ENCODE peak calls at places on chromosomes 6 and 20, in six cellular contexts. One of them, this sample, is unnamed. For H3K9me3, the result is how much of the 10 kb centered on the place peaks cover.

GRCh38 chr6:132020138-132020551 is 69.0 kb upstream of the CCN2 start:
- DNase-seq in sigmoid colon: peak
- DNase-seq in transverse colon: no peak
- DNase-seq in upper lobe of left lung: no peak
- DNase-seq in breast epithelium: peak
- DNase-seq in GM12878: no peak
- DNase-seq in this sample: no peak

GRCh38 chr6:139308936-139309603 is 17.3 kb upstream of the TXLNB start:
- DNase-seq in sigmoid colon: peak
- DNase-seq in transverse colon: peak
- DNase-seq in upper lobe of left lung: no peak
- DNase-seq in breast epithelium: no peak
- DNase-seq in GM12878: no peak
- DNase-seq in this sample: no peak

GRCh38 chr20:50484271-50484976 is 25.8 kb upstream of the PTPN1 start:
- DNase-seq in sigmoid colon: no peak
- DNase-seq in transverse colon: no peak
- DNase-seq in upper lobe of left lung: no peak
- DNase-seq in breast epithelium: no peak
- DNase-seq in GM12878: no peak
- DNase-seq in this sample: no peak

GRCh38 chr6:46419576-46420002 is 71.7 kb downstream of the RCAN2 start:
- DNase-seq in sigmoid colon: peak
- DNase-seq in transverse colon: peak
- DNase-seq in upper lobe of left lung: no peak
- DNase-seq in breast epithelium: peak
- DNase-seq in GM12878: peak
- DNase-seq in this sample: no peak

GRCh38 chr6:167588920-167589614 is 237.6 kb upstream of the AFDN start:
- DNase-seq in sigmoid colon: peak
- DNase-seq in transverse colon: no peak
- DNase-seq in upper lobe of left lung: peak
- DNase-seq in breast epithelium: peak
- DNase-seq in GM12878: no peak
- DNase-seq in this sample: no peak

GRCh38 chr6:108795122-108795521 is 53.1 kb upstream of the ARMC2 start:
- DNase-seq in sigmoid colon: no peak
- DNase-seq in transverse colon: no peak
- DNase-seq in upper lobe of left lung: no peak
- DNase-seq in breast epithelium: no peak
- DNase-seq in GM12878: no peak
- DNase-seq in this sample: no peak

GRCh38 chr6:157873735-157874344 is 50.8 kb downstream of the SNX9 start:
- DNase-seq in sigmoid colon: peak
- DNase-seq in transverse colon: peak
- DNase-seq in upper lobe of left lung: no peak
- DNase-seq in breast epithelium: peak
- DNase-seq in GM12878: peak
- DNase-seq in this sample: peak

GRCh38 chr20:13082366-13082765 is 73.6 kb downstream of the SPTLC3 start:
- DNase-seq in sigmoid colon: no peak
- DNase-seq in transverse colon: no peak
- DNase-seq in upper lobe of left lung: no peak
- DNase-seq in breast epithelium: no peak
- DNase-seq in GM12878: no peak
- DNase-seq in this sample: no peak

GRCh38 chr6:135202821-135203220 is 21.7 kb downstream of the MYB start:
- DNase-seq in sigmoid colon: no peak
- DNase-seq in transverse colon: no peak
- DNase-seq in upper lobe of left lung: no peak
- DNase-seq in breast epithelium: no peak
- DNase-seq in GM12878: no peak
- DNase-seq in this sample: no peak

GRCh38 chr20:24492031-24492607 is 22.7 kb downstream of the SYNDIG1 start:
- DNase-seq in sigmoid colon: peak
- DNase-seq in transverse colon: no peak
- DNase-seq in upper lobe of left lung: no peak
- DNase-seq in breast epithelium: no peak
- DNase-seq in GM12878: no peak
- DNase-seq in this sample: peak

GRCh38 chr6:12208190-12208589 is 82.0 kb upstream of the EDN1 start:
- DNase-seq in sigmoid colon: no peak
- DNase-seq in transverse colon: peak
- DNase-seq in upper lobe of left lung: no peak
- DNase-seq in breast epithelium: no peak
- DNase-seq in GM12878: no peak
- DNase-seq in this sample: peak

GRCh38 chr6:106300944-106301343 is 24.6 kb downstream of the ATG5 start:
- DNase-seq in sigmoid colon: no peak
- DNase-seq in transverse colon: no peak
- DNase-seq in upper lobe of left lung: no peak
- DNase-seq in breast epithelium: no peak
- DNase-seq in GM12878: peak
- DNase-seq in this sample: no peak

GRCh38 chr20:24771651-24772061 is 177.4 kb upstream of the CST7 start:
- DNase-seq in sigmoid colon: no peak
- DNase-seq in transverse colon: no peak
- DNase-seq in upper lobe of left lung: no peak
- DNase-seq in breast epithelium: no peak
- DNase-seq in GM12878: no peak
- DNase-seq in this sample: peak

GRCh38 chr6:139891471-139891870 is 517.0 kb upstream of the CITED2 start:
- DNase-seq in sigmoid colon: no peak
- DNase-seq in transverse colon: no peak
- DNase-seq in upper lobe of left lung: no peak
- DNase-seq in breast epithelium: no peak
- DNase-seq in GM12878: no peak
- DNase-seq in this sample: no peak

GRCh38 chr6:14754636-14755513 is 491.0 kb upstream of the JARID2 start:
- DNase-seq in sigmoid colon: no peak
- DNase-seq in transverse colon: no peak
- DNase-seq in upper lobe of left lung: no peak
- DNase-seq in breast epithelium: no peak
- DNase-seq in GM12878: no peak
- DNase-seq in this sample: no peak

GRCh38 chr20:12891643-12892042 is 117.1 kb upstream of the SPTLC3 start:
- DNase-seq in sigmoid colon: no peak
- DNase-seq in transverse colon: no peak
- DNase-seq in upper lobe of left lung: no peak
- DNase-seq in breast epithelium: no peak
- DNase-seq in GM12878: no peak
- DNase-seq in this sample: no peak

GRCh38 chr20:20457392-20458126 is 89.7 kb downstream of the INSM1 start:
- DNase-seq in sigmoid colon: no peak
- DNase-seq in transverse colon: no peak
- DNase-seq in upper lobe of left lung: no peak
- DNase-seq in breast epithelium: no peak
- DNase-seq in GM12878: no peak
- DNase-seq in this sample: no peak

GRCh38 chr20:2879148-2879547 is 5.9 kb downstream of the PTPRA start:
- DNase-seq in sigmoid colon: no peak
- DNase-seq in transverse colon: no peak
- DNase-seq in upper lobe of left lung: no peak
- DNase-seq in breast epithelium: no peak
- DNase-seq in GM12878: no peak
- DNase-seq in this sample: no peak

GRCh38 chr6:81049425-81050042 is 702.9 kb downstream of the TENT5A start:
- DNase-seq in sigmoid colon: no peak
- DNase-seq in transverse colon: no peak
- DNase-seq in upper lobe of left lung: no peak
- DNase-seq in breast epithelium: no peak
- DNase-seq in GM12878: no peak
- DNase-seq in this sample: no peak

GRCh38 chr6:149963212-149963461 is 606 bp upstream of the ULBP1 start:
- DNase-seq in sigmoid colon: no peak
- DNase-seq in transverse colon: no peak
- DNase-seq in upper lobe of left lung: no peak
- DNase-seq in breast epithelium: no peak
- DNase-seq in GM12878: no peak
- DNase-seq in this sample: no peak

GRCh38 chr20:5864873-5865582 is 85.3 kb downstream of the TRMT6 start:
- DNase-seq in sigmoid colon: no peak
- DNase-seq in transverse colon: no peak
- DNase-seq in upper lobe of left lung: no peak
- DNase-seq in breast epithelium: no peak
- DNase-seq in GM12878: no peak
- DNase-seq in this sample: no peak

GRCh38 chr6:147366290-147366689 is 142.2 kb upstream of the SAMD5 start:
- DNase-seq in sigmoid colon: no peak
- DNase-seq in transverse colon: no peak
- DNase-seq in upper lobe of left lung: no peak
- DNase-seq in breast epithelium: no peak
- DNase-seq in GM12878: no peak
- DNase-seq in this sample: no peak

GRCh38 chr20:50992733-50993457 is 30.0 kb downstream of the KCNG1 start:
- DNase-seq in sigmoid colon: no peak
- DNase-seq in transverse colon: peak
- DNase-seq in upper lobe of left lung: no peak
- DNase-seq in breast epithelium: no peak
- DNase-seq in GM12878: peak
- DNase-seq in this sample: no peak

GRCh38 chr6:53014034-53014433 is 18.9 kb upstream of the GSTA4 start:
- DNase-seq in sigmoid colon: no peak
- DNase-seq in transverse colon: no peak
- DNase-seq in upper lobe of left lung: no peak
- DNase-seq in breast epithelium: no peak
- DNase-seq in GM12878: no peak
- DNase-seq in this sample: no peak

GRCh38 chr6:21395121-21395520 is 198.4 kb upstream of the SOX4 start:
- DNase-seq in sigmoid colon: no peak
- DNase-seq in transverse colon: no peak
- DNase-seq in upper lobe of left lung: no peak
- DNase-seq in breast epithelium: no peak
- DNase-seq in GM12878: no peak
- DNase-seq in this sample: no peak

GRCh38 chr6:156778615-156779205 is 1.5 kb downstream of the ARID1B start:
- DNase-seq in sigmoid colon: peak
- DNase-seq in transverse colon: peak
- DNase-seq in upper lobe of left lung: peak
- DNase-seq in breast epithelium: peak
- DNase-seq in GM12878: no peak
- DNase-seq in this sample: peak

GRCh38 chr6:156779206-156780116 is 2.3 kb downstream of the ARID1B start:
- DNase-seq in sigmoid colon: peak
- DNase-seq in transverse colon: peak
- DNase-seq in upper lobe of left lung: peak
- DNase-seq in breast epithelium: peak
- DNase-seq in GM12878: no peak
- DNase-seq in this sample: peak

GRCh38 chr6:156777577-156777865 is 343 bp downstream of the ARID1B start:
- DNase-seq in sigmoid colon: no peak
- DNase-seq in transverse colon: no peak
- DNase-seq in upper lobe of left lung: no peak
- DNase-seq in breast epithelium: no peak
- DNase-seq in GM12878: no peak
- DNase-seq in this sample: no peak

GRCh38 chr6:156776841-156777576 is at the start of gene ARID1B:
- DNase-seq in sigmoid colon: peak
- DNase-seq in transverse colon: peak
- DNase-seq in upper lobe of left lung: peak
- DNase-seq in breast epithelium: peak
- DNase-seq in GM12878: no peak
- DNase-seq in this sample: peak

GRCh38 chr6:156777866-156778614 is 862 bp downstream of the ARID1B start:
- DNase-seq in sigmoid colon: peak
- DNase-seq in transverse colon: peak
- DNase-seq in upper lobe of left lung: peak
- DNase-seq in breast epithelium: peak
- DNase-seq in GM12878: no peak
- DNase-seq in this sample: peak
- TF ChIP-seq POLR2A in sigmoid colon: no peak
- TF ChIP-seq POLR2A in transverse colon: peak
- TF ChIP-seq POLR2A in upper lobe of left lung: no peak
- TF ChIP-seq POLR2A in breast epithelium: no peak
- TF ChIP-seq POLR2A in GM12878: peak
- TF ChIP-seq POLR2A in this sample: no peak

GRCh38 chr6:37109714-37110454 is 60.1 kb upstream of the PIM1 start:
- DNase-seq in sigmoid colon: no peak
- DNase-seq in transverse colon: no peak
- DNase-seq in upper lobe of left lung: no peak
- DNase-seq in breast epithelium: no peak
- DNase-seq in GM12878: no peak
- DNase-seq in this sample: no peak
- TF ChIP-seq POLR2AphosphoS5 in sigmoid colon: no peak
- TF ChIP-seq POLR2AphosphoS5 in transverse colon: no peak
- TF ChIP-seq POLR2AphosphoS5 in upper lobe of left lung: no peak
- TF ChIP-seq POLR2AphosphoS5 in breast epithelium: no peak
- TF ChIP-seq POLR2AphosphoS5 in GM12878: no peak
- TF ChIP-seq POLR2AphosphoS5 in this sample: no peak

GRCh38 chr20:56143759-56144158 is 104.8 kb upstream of the MC3R start:
- DNase-seq in sigmoid colon: no peak
- DNase-seq in transverse colon: no peak
- DNase-seq in upper lobe of left lung: no peak
- DNase-seq in breast epithelium: no peak
- DNase-seq in GM12878: no peak
- DNase-seq in this sample: no peak
- H3K9me3 ChIP-seq in sigmoid colon: under half
- H3K9me3 ChIP-seq in transverse colon: under half
- H3K9me3 ChIP-seq in upper lobe of left lung: under half
- H3K9me3 ChIP-seq in breast epithelium: under half
- H3K9me3 ChIP-seq in GM12878: under half
- H3K9me3 ChIP-seq in this sample: under half

GRCh38 chr6:10747251-10747972 is at the start of gene TMEM14B:
- DNase-seq in sigmoid colon: peak
- DNase-seq in transverse colon: peak
- DNase-seq in upper lobe of left lung: peak
- DNase-seq in breast epithelium: peak
- DNase-seq in GM12878: peak
- DNase-seq in this sample: peak
- TF ChIP-seq POLR2A in sigmoid colon: peak
- TF ChIP-seq POLR2A in transverse colon: peak
- TF ChIP-seq POLR2A in upper lobe of left lung: no peak
- TF ChIP-seq POLR2A in breast epithelium: peak
- TF ChIP-seq POLR2A in GM12878: peak
- TF ChIP-seq POLR2A in this sample: no peak

GRCh38 chr6:151052021-151052646 is 186.6 kb downstream of the MTHFD1L start:
- DNase-seq in sigmoid colon: no peak
- DNase-seq in transverse colon: no peak
- DNase-seq in upper lobe of left lung: no peak
- DNase-seq in breast epithelium: peak
- DNase-seq in GM12878: no peak
- DNase-seq in this sample: no peak
- TF ChIP-seq POLR2AphosphoS5 in sigmoid colon: no peak
- TF ChIP-seq POLR2AphosphoS5 in transverse colon: no peak
- TF ChIP-seq POLR2AphosphoS5 in upper lobe of left lung: no peak
- TF ChIP-seq POLR2AphosphoS5 in breast epithelium: no peak
- TF ChIP-seq POLR2AphosphoS5 in GM12878: no peak
- TF ChIP-seq POLR2AphosphoS5 in this sample: no peak

GRCh38 chr6:336159-337114 is 44.1 kb downstream of the DUSP22 start:
- DNase-seq in sigmoid colon: no peak
- DNase-seq in transverse colon: peak
- DNase-seq in upper lobe of left lung: no peak
- DNase-seq in breast epithelium: no peak
- DNase-seq in GM12878: peak
- DNase-seq in this sample: peak
- H3K9me3 ChIP-seq in sigmoid colon: under half
- H3K9me3 ChIP-seq in transverse colon: under half
- H3K9me3 ChIP-seq in upper lobe of left lung: under half
- H3K9me3 ChIP-seq in breast epithelium: under half
- H3K9me3 ChIP-seq in GM12878: under half
- H3K9me3 ChIP-seq in this sample: under half

This sample was measured in spleen.